ENCODE peak calls at places on chromosomes 6 and 20, in six cellular contexts. I, U, V, R, T and K are unnamed samples.

GRCh38 chr20:6231551-6231950 is 108.7 kb upstream of the FERMT1 start:
- DNase-seq in I (no peak), R (no peak), T (no peak), V (no peak), U (peak), K (no peak)

GRCh38 chr6:157976345-157977175 is 5.1 kb upstream of the SYNJ2 start:
- DNase-seq in T (no peak), R (no peak), I (no peak), V (no peak), U (no peak), K (no peak)

GRCh38 chr6:84728602-84729001 is 35.8 kb downstream of the TBX18 start:
- DNase-seq in V (no peak), T (no peak), I (no peak), R (peak), U (peak), K (no peak)

GRCh38 chr6:48113130-48113529 is 2.1 kb upstream of the PTCHD4 start:
- DNase-seq in T (no peak), I (no peak), R (no peak), V (no peak), U (no peak), K (no peak)

GRCh38 chr20:48773837-48774418 is 53.9 kb downstream of the PREX1 start:
- DNase-seq in R (no peak), U (no peak), T (no peak), V (no peak), I (peak), K (no peak)

GRCh38 chr6:166556871-166557322 is 29.6 kb downstream of the RAMACL start:
- DNase-seq in I (peak), U (peak), V (peak), T (no peak), R (peak), K (peak)

GRCh38 chr6:3885262-3886036 is 36.3 kb downstream of the FAM50B start:
- DNase-seq in I (no peak), T (no peak), V (peak), R (peak), U (no peak), K (no peak)

GRCh38 chr6:135083992-135084915 is 29.6 kb upstream of the HBS1L start:
- DNase-seq in R (no peak), U (no peak), V (no peak), I (no peak), T (no peak), K (no peak)

GRCh38 chr6:32759669-32760068 is 3.7 kb downstream of the HLA-DQB2 start:
- DNase-seq in I (no peak), U (no peak), T (no peak), R (no peak), V (no peak), K (no peak)

GRCh38 chr6:79233611-79234149 is 802 bp downstream of the HMGN3 start:
- DNase-seq in V (peak), U (peak), I (peak), T (peak), R (peak), K (peak)

GRCh38 chr6:79231101-79231500 is 3.4 kb downstream of the HMGN3 start:
- DNase-seq in V (no peak), I (no peak), U (peak), R (no peak), T (no peak), K (no peak)

GRCh38 chr6:79230149-79230548 is 4.3 kb downstream of the HMGN3 start:
- DNase-seq in V (no peak), T (no peak), U (no peak), R (no peak), I (no peak), K (no peak)

GRCh38 chr6:79232696-79233462 is 1.6 kb downstream of the HMGN3 start:
- DNase-seq in I (no peak), U (no peak), R (no peak), T (no peak), V (no peak), K (no peak)

DNA sequence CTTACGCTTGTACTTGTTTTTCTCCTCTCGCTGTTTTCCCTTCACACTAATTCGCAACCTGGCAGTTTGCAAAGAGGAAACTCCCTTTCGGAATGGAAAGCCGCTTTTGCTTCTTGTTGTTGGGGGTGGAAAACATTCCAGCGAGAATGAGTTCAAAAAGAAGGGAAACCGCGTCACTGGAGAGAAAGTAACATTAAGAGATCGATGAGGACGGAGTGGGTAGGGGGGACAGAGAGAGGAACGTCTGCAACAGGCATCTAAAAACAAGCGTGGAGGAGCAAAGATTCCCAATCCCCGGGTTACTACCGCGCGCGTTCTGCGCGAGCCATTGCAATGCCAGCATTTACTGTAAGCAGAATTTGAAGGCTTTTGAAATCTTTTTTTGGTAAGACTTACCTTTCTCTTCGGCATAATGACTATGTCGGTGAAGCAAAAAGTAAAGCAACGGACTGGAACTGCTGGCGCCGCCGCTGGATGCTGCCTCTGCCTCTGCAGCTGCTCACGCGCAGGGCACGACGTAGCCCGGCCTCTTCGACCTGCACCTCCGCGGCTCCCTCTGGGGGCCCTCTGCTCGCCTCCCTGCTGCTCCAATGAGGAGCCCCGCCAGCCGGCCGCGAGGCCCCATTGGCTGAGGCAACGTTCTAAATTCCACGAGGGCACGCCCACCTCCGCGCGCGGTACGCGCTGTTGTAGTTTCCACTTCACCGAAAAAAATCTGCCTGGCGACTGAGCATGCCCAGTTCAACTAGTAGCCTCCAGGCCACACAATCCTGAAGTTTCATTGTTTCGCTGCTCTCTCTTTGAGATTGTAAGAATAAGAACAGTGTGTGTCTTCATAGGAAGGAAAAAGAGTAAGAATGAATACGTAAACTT is at the start of gene HMGN3:
- DNase-seq in U (peak), V (peak), R (peak), I (peak), T (peak), K (peak)
- TF ChIP-seq POLR2A in U (peak), V (peak), R (peak), I (peak), T (peak), K (peak)

GRCh38 chr6:45626087-45626891 is 248.6 kb upstream of the SUPT3H start:
- DNase-seq in V (no peak), U (no peak), T (no peak), R (no peak), I (no peak), K (peak)
- TF ChIP-seq POLR2A in V (no peak), U (no peak), T (no peak), R (no peak), I (no peak), K (no peak)

GRCh38 chr6:90811596-90812226 is 224.8 kb upstream of the MAP3K7 start:
- DNase-seq in T (no peak), I (no peak), R (no peak), V (peak), U (no peak), K (no peak)

GRCh38 chr6:90809035-90809434 is 222.2 kb upstream of the MAP3K7 start:
- DNase-seq in V (no peak), T (no peak), U (no peak), R (no peak), I (no peak), K (no peak)
- TF ChIP-seq POLR2A in V (no peak), T (no peak), U (no peak), R (no peak), I (no peak), K (no peak)

GRCh38 chr6:14505391-14505790 is 387.8 kb downstream of the CD83 start:
- DNase-seq in T (no peak), U (no peak), V (no peak), I (no peak), R (no peak), K (no peak)
- TF ChIP-seq POLR2A in T (no peak), U (no peak), V (no peak), I (no peak), R (no peak), K (no peak)

DNA sequence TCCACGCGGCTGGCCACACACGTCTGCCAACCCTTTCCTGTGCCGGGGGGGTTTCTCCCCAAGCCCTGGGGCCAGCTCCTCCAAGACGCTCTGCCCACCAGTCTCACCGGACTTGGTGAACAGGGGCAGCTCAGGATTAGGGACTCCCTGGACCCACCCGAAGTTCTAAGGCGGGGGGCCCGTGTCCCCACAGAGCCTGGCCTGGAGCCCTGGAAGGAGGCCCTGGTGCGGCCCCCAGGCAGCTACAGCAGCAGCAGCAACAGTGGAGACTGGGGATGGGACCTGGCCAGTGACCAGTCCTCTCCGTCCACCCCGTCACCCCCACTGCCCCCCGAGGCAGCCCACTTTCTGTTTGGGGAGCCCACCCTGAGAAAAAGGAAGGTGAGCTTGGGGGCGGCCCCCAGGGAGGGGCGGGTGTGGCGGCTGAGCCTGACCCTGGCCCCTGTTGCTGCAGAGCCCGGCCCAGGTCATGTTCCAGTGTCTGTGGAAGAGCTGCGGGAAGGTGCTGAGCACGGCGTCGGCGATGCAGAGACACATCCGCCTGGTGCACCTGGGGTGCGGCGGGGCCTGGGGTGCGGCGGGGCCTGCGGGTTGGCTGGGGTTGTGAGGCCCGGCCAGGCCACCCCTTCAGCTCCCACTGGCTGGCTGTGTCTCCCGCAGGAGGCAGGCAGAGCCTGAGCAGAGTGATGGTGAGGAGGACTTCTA is 2.3 kb downstream of the SLC2A4RG start:
- DNase-seq in U (no peak), T (no peak), R (no peak), I (peak), V (no peak), K (no peak)
- TF ChIP-seq POLR2A in U (no peak), T (no peak), R (no peak), I (no peak), V (no peak), K (no peak)

DNA sequence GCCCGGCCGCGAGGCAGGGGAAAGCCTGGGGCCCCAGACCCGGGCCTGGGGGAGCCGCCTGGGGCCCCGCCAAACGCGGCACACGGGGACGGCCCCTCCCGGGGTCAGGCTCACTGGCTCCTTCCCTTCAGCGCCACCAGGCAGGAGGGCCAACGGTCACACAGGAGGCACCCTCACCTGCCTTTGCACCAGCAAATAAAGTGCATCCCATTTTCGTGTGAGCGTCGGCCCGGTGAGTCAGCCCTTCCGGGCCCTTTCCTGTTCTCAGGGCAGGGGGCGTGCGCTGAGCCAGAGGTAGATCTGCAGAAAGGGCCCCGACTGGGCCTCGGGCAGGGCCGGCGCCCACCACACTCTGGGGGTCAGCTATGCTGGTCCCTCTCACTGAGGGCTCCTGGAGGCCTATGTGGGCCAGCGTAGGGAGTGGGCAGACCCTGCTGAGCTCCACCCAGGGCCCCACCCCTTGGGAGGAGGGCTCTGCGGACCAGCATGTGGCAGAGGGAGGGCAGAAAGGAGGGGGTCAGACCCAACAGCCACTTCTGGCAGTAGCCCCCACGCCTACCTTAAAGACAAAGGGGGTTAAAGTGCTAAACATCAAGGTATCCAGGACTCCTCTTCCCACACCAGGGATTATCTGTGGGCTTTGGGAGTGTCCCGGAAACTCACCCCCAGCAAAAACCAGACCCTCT is 931 bp upstream of the UCKL1 start:
- DNase-seq in U (peak), T (peak), R (peak), I (peak), V (peak), K (peak)
- TF ChIP-seq POLR2A in U (peak), T (no peak), R (no peak), I (peak), V (no peak), K (no peak)

DNA sequence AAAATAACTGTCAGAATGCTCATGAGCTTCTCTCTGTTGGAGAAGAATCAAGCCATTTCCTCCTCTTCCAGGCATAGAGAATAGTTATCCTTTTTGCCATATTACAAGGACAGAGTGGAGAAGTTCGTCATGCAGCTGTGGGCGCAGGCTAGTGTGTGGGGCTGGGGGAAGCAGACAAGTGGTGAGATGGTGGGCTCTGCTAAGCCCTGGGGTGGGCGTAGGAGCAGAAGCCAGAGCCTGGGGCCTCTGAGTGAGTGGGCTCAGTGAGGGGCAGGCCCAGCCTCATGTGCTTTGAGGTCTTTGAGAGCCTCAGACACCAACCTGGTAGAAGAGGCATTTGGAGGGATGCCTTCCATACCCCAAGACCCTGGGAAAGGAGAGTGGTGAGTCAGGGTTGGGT is 19.4 kb downstream of the ARID1B start:
- DNase-seq in T (no peak), U (no peak), R (no peak), V (no peak), I (no peak), K (no peak)
- TF ChIP-seq POLR2A in T (no peak), U (no peak), R (no peak), V (no peak), I (no peak), K (no peak)

GRCh38 chr6:30142665-30143064 is 6.7 kb downstream of the TRIM40 start:
- DNase-seq in U (no peak), R (no peak), T (no peak), I (no peak), V (no peak), K (no peak)

GRCh38 chr6:30143780-30144179 is 7.8 kb downstream of the TRIM40 start:
- DNase-seq in T (no peak), U (no peak), V (no peak), R (no peak), I (no peak), K (no peak)

GRCh38 chr6:30147096-30147495 is 11.2 kb downstream of the TRIM40 start:
- DNase-seq in R (no peak), U (no peak), V (no peak), I (no peak), T (no peak), K (no peak)

GRCh38 chr6:30144821-30145220 is 8.9 kb downstream of the TRIM40 start:
- DNase-seq in U (no peak), V (no peak), T (no peak), I (no peak), R (no peak), K (no peak)

GRCh38 chr6:30145818-30146217 is 9.9 kb downstream of the TRIM40 start:
- DNase-seq in V (no peak), T (no peak), U (no peak), I (no peak), R (no peak), K (no peak)
- TF ChIP-seq POLR2A in V (no peak), T (no peak), U (no peak), I (no peak), R (no peak), K (no peak)

GRCh38 chr6:43174263-43175112 is 3.4 kb downstream of the SRF start:
- DNase-seq in T (peak), R (peak), U (peak), I (peak), V (peak), K (peak)

GRCh38 chr6:43173496-43174262 is 2.6 kb downstream of the SRF start:
- DNase-seq in T (no peak), R (no peak), V (no peak), I (no peak), U (no peak), K (no peak)

GRCh38 chr6:43172127-43173007 is 1.3 kb downstream of the SRF start:
- DNase-seq in V (peak), I (peak), T (no peak), R (no peak), U (peak), K (peak)

GRCh38 chr6:43170452-43171283 is at the start of gene SRF:
- DNase-seq in R (peak), U (peak), T (peak), I (peak), V (peak), K (peak)

DNA sequence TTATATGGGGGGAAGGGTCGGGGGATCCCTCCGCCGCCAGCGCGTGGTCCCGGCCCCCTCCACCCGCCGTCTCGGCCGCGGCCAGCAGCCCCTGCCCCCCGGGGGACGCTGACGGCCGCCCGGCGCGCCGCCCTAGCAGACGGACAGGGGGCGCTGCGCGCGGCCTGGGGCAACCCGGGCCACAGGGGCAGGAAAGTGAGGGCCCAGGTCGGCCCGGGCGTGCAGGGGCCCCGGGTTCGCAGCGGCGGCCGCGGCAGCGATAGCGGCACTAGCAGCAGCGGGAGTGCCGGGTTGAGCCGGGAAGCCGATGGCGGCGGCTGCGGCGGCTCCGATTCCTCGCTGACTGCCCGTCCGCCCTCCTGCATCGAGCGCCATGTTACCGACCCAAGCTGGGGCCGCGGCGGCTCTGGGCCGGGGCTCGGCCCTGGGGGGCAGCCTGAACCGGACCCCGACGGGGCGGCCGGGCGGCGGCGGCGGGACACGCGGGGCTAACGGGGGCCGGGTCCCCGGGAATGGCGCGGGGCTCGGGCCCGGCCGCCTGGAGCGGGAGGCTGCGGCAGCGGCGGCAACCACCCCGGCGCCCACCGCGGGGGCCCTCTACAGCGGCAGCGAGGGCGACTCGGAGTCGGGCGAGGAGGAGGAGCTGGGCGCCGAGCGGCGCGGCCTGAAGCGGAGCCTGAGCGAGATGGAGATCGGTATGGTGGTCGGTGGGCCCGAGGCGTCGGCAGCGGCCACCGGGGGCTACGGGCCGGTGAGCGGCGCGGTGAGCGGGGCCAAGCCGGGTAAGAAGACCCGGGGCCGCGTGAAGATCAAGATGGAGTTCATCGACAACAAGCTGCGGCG is 436 bp downstream of the SRF start:
- DNase-seq in V (peak), T (no peak), R (no peak), U (peak), I (no peak), K (peak)
- TF ChIP-seq POLR2A in V (peak), T (no peak), R (peak), U (no peak), I (peak), K (peak)